ENCODE peak calls at places on chromosomes 7 and 10, in six cellular contexts. T, Q, A, U, N and X are unnamed samples.

GRCh38 chr10:28054211-28054888 is 55.5 kb upstream of the ODAD2 start:
- DNase-seq in U (no peak), N (no peak), Q (no peak), A (no peak), T (no peak), X (no peak)

GRCh38 chr10:60335708-60336107 is 54.0 kb downstream of the ANK3 start:
- DNase-seq in T (no peak), U (no peak), Q (no peak), N (no peak), A (no peak), X (no peak)

GRCh38 chr7:150401861-150402631 is 22.9 kb downstream of the ZNF775 start:
- DNase-seq in U (no peak), Q (no peak), T (no peak), N (no peak), A (no peak), X (no peak)

GRCh38 chr7:148650232-148650858 is 48.4 kb upstream of the CUL1 start:
- DNase-seq in Q (no peak), N (no peak), T (no peak), U (no peak), A (no peak), X (no peak)

GRCh38 chr10:126199221-126199998 is 188.9 kb downstream of the ADAM12 start:
- DNase-seq in Q (no peak), A (no peak), N (no peak), U (no peak), T (no peak), X (peak)

GRCh38 chr10:52616420-52616764 is 156.2 kb downstream of the MBL2 start:
- DNase-seq in N (no peak), Q (no peak), U (no peak), A (no peak), T (no peak), X (no peak)

GRCh38 chr7:155839461-155839860 is 27.2 kb upstream of the SHH start:
- DNase-seq in Q (no peak), A (no peak), U (no peak), N (no peak), T (no peak), X (no peak)

GRCh38 chr10:35940067-35940989 is 298.2 kb upstream of the FZD8 start:
- DNase-seq in T (no peak), Q (no peak), A (no peak), N (no peak), U (no peak), X (no peak)

GRCh38 chr10:32150532-32151101 is 94.4 kb upstream of the KIF5B start:
- DNase-seq in U (no peak), A (no peak), Q (no peak), N (no peak), T (no peak), X (no peak)

GRCh38 chr7:33861947-33862346 is 43.4 kb upstream of the BMPER start:
- DNase-seq in U (no peak), T (no peak), A (no peak), N (no peak), Q (no peak), X (no peak)

GRCh38 chr7:49396194-49396593 is 377.2 kb upstream of the VWC2 start:
- DNase-seq in Q (no peak), N (no peak), T (no peak), A (no peak), U (no peak), X (no peak)